ENCODE peak calls at places on chromosomes 1 and 21, in seven cellular contexts. J, H, K, A, O, B and G are unnamed samples. For H3K4me1, the result is how much of the 10 kb centered on the place peaks cover.

GRCh38 chr1:81412954-81413353 is 387.8 kb upstream of the ADGRL2 start:
- DNase-seq in K (no peak), B (no peak), J (no peak), O (no peak), H (no peak), A (no peak), G (no peak)

GRCh38 chr1:214418380-214418779 is 133.0 kb downstream of the PTPN14 start:
- DNase-seq in K (no peak), A (no peak), O (no peak), J (no peak), H (no peak), B (no peak), G (no peak)

GRCh38 chr1:15352122-15352957 is 57.3 kb upstream of the EFHD2 start:
- DNase-seq in J (peak), A (peak), K (no peak), O (no peak), H (no peak), B (peak), G (no peak)

GRCh38 chr1:150575518-150576366 is 3.7 kb downstream of the MCL1 start:
- DNase-seq in H (no peak), A (no peak), B (no peak), K (no peak), J (no peak), O (no peak), G (no peak)

GRCh38 chr1:200729863-200730262 is 8.8 kb upstream of the CAMSAP2 start:
- DNase-seq in K (no peak), J (no peak), O (no peak), B (no peak), H (no peak), A (no peak), G (no peak)

GRCh38 chr21:41638201-41638790 is 128.6 kb downstream of the RIPK4 start:
- DNase-seq in K (no peak), H (no peak), J (no peak), B (no peak), A (no peak), O (no peak), G (no peak)

GRCh38 chr1:169102567-169102966 is 3.9 kb upstream of the ATP1B1 start:
- DNase-seq in K (no peak), H (no peak), A (peak), B (no peak), J (no peak), O (no peak), G (no peak)

GRCh38 chr1:199956005-199956404 is 71.5 kb upstream of the NR5A2 start:
- DNase-seq in H (no peak), K (no peak), B (no peak), O (no peak), J (no peak), A (no peak), G (no peak)

GRCh38 chr1:179087665-179088064 is 5.8 kb downstream of the TOR3A start:
- DNase-seq in A (no peak), K (no peak), J (no peak), O (no peak), H (peak), B (no peak), G (peak)

GRCh38 chr1:180175806-180176205 is 21.1 kb downstream of the QSOX1 start:
- DNase-seq in K (no peak), A (no peak), O (no peak), B (no peak), H (no peak), J (no peak), G (no peak)

GRCh38 chr1:45953934-45954333 is 150.5 kb downstream of the MAST2 start:
- DNase-seq in O (no peak), J (no peak), K (no peak), A (no peak), B (no peak), H (no peak), G (peak)

GRCh38 chr1:154405762-154406571 is 824 bp downstream of the IL6R start:
- DNase-seq in J (no peak), K (peak), O (no peak), H (peak), A (peak), B (peak), G (no peak)

GRCh38 chr21:33267250-33267649 is 1.1 kb downstream of the IL10RB start:
- DNase-seq in H (no peak), O (no peak), J (no peak), A (no peak), K (no peak), B (no peak), G (no peak)

GRCh38 chr1:200963076-200963475 is 60.4 kb downstream of the KIF21B start:
- DNase-seq in O (no peak), J (no peak), H (no peak), B (no peak), K (no peak), A (no peak), G (no peak)

GRCh38 chr1:32728413-32729077 is 26.0 kb upstream of the SYNC start:
- DNase-seq in J (no peak), B (no peak), K (no peak), A (no peak), H (no peak), O (no peak), G (no peak)

GRCh38 chr1:243268751-243269460 is 13.1 kb downstream of the SDCCAG8 start:
- DNase-seq in H (no peak), O (no peak), J (no peak), A (no peak), B (peak), K (no peak), G (no peak)

GRCh38 chr1:56189946-56190920 is 389.1 kb downstream of the PLPP3 start:
- DNase-seq in K (no peak), A (peak), H (no peak), J (peak), O (no peak), B (peak), G (no peak)

GRCh38 chr1:108016451-108016920 is 51.5 kb upstream of the VAV3 start:
- DNase-seq in K (peak), H (no peak), A (no peak), O (no peak), J (no peak), B (peak), G (no peak)

GRCh38 chr21:45588086-45588825 is 46.0 kb upstream of the SLC19A1 start:
- DNase-seq in A (no peak), O (no peak), K (no peak), H (no peak), J (no peak), B (no peak), G (no peak)

GRCh38 chr1:212635141-212635601 is 26.6 kb downstream of the ATF3 start:
- DNase-seq in B (no peak), J (no peak), O (peak), K (no peak), H (no peak), A (no peak), G (peak)

GRCh38 chr1:1137256-1138045 is 21.6 kb upstream of the C1orf159 start:
- DNase-seq in A (no peak), O (no peak), H (no peak), B (no peak), K (no peak), J (no peak), G (no peak)

GRCh38 chr1:88998716-88999115 is 6.3 kb upstream of the KYAT3 start:
- DNase-seq in A (peak), B (peak), H (no peak), O (no peak), K (peak), J (peak), G (peak)

GRCh38 chr1:12296623-12297022 is 66.8 kb downstream of the VPS13D start:
- DNase-seq in O (peak), K (no peak), H (no peak), J (no peak), A (no peak), B (no peak), G (no peak)

GRCh38 chr1:110687244-110687643 is 12.5 kb upstream of the KCNA3 start:
- DNase-seq in K (no peak), B (no peak), O (no peak), J (no peak), A (no peak), H (no peak), G (no peak)

GRCh38 chr1:209742409-209743144 is 13.3 kb upstream of the TRAF3IP3 start:
- DNase-seq in K (no peak), B (no peak), A (no peak), J (no peak), H (no peak), O (no peak), G (no peak)

GRCh38 chr1:232884262-232884661 is 66.1 kb upstream of the NTPCR start:
- DNase-seq in K (no peak), B (no peak), H (no peak), O (no peak), A (no peak), J (no peak), G (no peak)

GRCh38 chr1:202310071-202310725 is 31.5 kb downstream of the UBE2T start:
- DNase-seq in B (no peak), H (no peak), A (no peak), K (no peak), O (no peak), J (no peak), G (no peak)

GRCh38 chr1:109947582-109948284 is 36.8 kb upstream of the AHCYL1 start:
- DNase-seq in O (no peak), B (no peak), K (no peak), H (no peak), A (no peak), J (no peak), G (peak)

GRCh38 chr1:227942021-227942715 is 5.6 kb downstream of the WNT9A start:
- DNase-seq in J (no peak), B (peak), H (no peak), O (no peak), A (no peak), K (peak), G (no peak)

GRCh38 chr1:11887666-11888007 is 28.9 kb upstream of the NPPB start:
- DNase-seq in O (no peak), J (no peak), K (no peak), A (no peak), B (no peak), H (no peak), G (no peak)

GRCh38 chr1:185595835-185596667 is 138.1 kb upstream of the HMCN1 start:
- DNase-seq in H (peak), A (peak), K (peak), J (peak), O (peak), B (peak), G (peak)

GRCh38 chr1:207645632-207646081 is 724 bp downstream of the CR1L start:
- DNase-seq in O (no peak), H (no peak), K (no peak), B (peak), J (no peak), A (no peak), G (no peak)

GRCh38 chr1:95257758-95258157 is 23.7 kb downstream of the RWDD3 start:
- DNase-seq in B (peak), O (no peak), J (peak), K (no peak), H (no peak), A (peak), G (no peak)

GRCh38 chr1:233085566-233085965 is 135.2 kb downstream of the NTPCR start:
- DNase-seq in B (no peak), K (no peak), H (no peak), A (no peak), J (no peak), O (no peak), G (no peak)

GRCh38 chr21:15088483-15088882 is 23.7 kb upstream of the NRIP1 start:
- DNase-seq in B (no peak), J (no peak), O (no peak), K (no peak), A (no peak), H (no peak), G (no peak)

GRCh38 chr1:243946253-243946652 is 96.2 kb upstream of the AKT3 start:
- DNase-seq in A (no peak), K (no peak), H (no peak), J (no peak), O (no peak), B (peak), G (no peak)

GRCh38 chr21:44020551-44020950 is 8.4 kb downstream of the TRAPPC10 start:
- DNase-seq in J (no peak), B (no peak), O (no peak), H (no peak), A (no peak), K (no peak), G (no peak)

GRCh38 chr1:46575300-46575699 is 23.9 kb upstream of the KNCN start:
- DNase-seq in K (no peak), J (no peak), A (no peak), O (no peak), H (no peak), B (no peak), G (no peak)

GRCh38 chr1:70963374-70963773 is 84.2 kb downstream of the PTGER3 start:
- DNase-seq in A (no peak), B (no peak), H (no peak), K (no peak), J (no peak), O (no peak), G (no peak)

DNA sequence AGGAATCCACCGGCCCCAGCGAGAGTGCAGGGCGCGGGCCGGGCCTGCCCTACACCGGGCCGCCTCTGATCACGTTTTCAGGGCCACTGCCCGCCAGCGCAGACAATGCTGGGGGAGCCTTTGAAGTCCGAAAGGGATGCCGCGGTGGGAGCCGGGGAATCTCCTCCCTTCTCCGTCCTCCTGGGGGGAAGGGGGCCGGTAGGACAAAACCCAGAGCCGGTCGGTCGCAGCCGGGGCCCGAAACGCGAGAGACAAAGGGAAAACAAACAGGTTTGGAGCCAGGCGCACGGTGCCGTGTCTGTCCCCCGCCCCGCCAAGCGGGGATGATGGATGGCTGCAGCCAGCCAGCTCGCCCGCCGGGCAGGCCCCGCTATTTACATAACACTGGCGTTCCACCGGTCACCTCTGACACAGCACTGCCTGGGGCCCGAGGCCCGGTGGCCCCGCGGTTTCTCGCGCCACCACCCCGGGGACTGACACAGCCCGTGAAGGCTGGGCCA is 92.0 kb downstream of the CASZ1 start:
- DNase-seq in A (peak), K (no peak), O (no peak), B (no peak), J (no peak), H (peak), G (no peak)
- TF ChIP-seq YY1 in A (peak), K (no peak), O (no peak), B (no peak), J (no peak), H (no peak), G (no peak)

GRCh38 chr1:64243757-64244080 is 40.3 kb downstream of the UBE2U start:
- DNase-seq in O (no peak), J (no peak), A (no peak), H (no peak), B (no peak), K (no peak), G (no peak)
- H3K4me1 ChIP-seq in O (under half), J (under half), A (under half), H (under half), B (under half), K (under half), G (under half)

GRCh38 chr1:173473599-173474011 is 3.5 kb upstream of the PRDX6 start:
- DNase-seq in A (no peak), B (no peak), K (no peak), H (no peak), J (peak), O (no peak), G (no peak)
- TF ChIP-seq YY1 in A (no peak), B (no peak), K (no peak), H (no peak), J (no peak), O (no peak), G (no peak)

DNA sequence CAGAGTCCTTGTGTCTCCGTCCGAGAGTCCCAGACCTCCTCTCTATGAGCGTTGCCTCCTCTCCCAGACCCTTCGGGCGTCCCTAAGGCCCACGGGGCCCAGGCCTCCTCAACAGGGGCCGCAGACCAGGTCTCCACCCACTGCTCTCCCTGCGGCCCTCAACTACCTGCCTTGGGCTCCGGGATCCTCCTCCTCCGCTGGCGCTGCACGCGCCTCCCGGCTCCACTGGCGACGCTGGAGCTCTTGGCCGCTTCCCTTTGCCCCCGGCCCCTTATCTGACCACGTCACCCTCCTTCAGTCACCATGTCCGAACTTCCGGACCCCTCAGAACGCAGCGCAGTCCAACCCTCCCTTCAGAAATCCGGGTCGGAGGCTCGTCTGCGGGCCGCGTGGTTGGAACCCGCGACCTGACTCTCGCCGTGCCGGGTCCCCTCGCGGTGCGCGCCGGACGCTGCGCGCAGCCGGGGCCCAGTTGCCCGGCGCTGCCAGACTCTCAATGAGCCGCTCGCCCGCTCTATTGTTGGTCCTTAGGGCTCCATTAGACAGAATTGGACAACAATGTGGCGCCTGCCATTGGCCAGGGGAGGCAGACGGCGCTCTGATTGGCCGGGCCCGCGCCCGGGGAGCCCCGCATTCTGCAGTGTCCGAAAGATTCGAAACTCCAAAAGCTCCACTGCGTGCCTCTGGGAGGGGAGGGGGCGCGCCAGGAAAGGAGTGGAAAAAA is at the start of gene DMRTA2:
- DNase-seq in A (no peak), O (no peak), K (peak), H (peak), B (no peak), J (no peak), G (no peak)
- H3K4me1 ChIP-seq in A (under half), O (under half), K (under half), H (under half), B (under half), J (under half), G (under half)

DNA sequence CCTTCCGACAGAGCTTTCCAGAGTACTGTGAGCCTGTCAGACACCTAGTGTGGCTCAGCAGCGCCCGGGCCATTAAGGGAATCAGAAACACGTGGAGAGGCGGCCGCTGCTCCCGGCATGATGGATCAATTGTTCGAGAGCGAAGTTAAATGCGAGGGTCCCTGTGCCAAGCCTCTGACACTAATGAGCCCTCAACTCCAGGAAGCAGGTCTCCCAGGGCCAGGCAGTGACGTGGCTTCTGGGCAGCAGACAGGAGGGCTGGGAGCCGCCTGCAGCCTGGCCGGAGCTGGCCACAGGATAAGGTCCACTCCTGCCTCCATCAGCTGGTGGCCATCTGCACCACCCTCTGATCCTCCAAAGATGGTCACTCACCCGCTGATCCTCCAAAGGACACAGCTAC is 67.5 kb upstream of the CLDN14 start:
- DNase-seq in H (no peak), K (no peak), A (no peak), O (no peak), J (no peak), B (no peak), G (no peak)
- TF ChIP-seq YY1 in H (no peak), K (no peak), A (no peak), O (no peak), J (no peak), B (no peak), G (no peak)

GRCh38 chr1:175206687-175207086 is 14.1 kb upstream of the KIAA0040 start:
- DNase-seq in B (no peak), A (no peak), K (no peak), O (no peak), J (no peak), H (no peak), G (no peak)

GRCh38 chr1:175208773-175209492 is 16.4 kb upstream of the KIAA0040 start:
- DNase-seq in O (peak), A (no peak), J (no peak), B (peak), H (no peak), K (no peak), G (no peak)

GRCh38 chr1:175210744-175211143 is 18.2 kb upstream of the KIAA0040 start:
- DNase-seq in K (no peak), A (no peak), J (no peak), B (no peak), H (no peak), O (no peak), G (no peak)

GRCh38 chr1:175209493-175209921 is 16.9 kb upstream of the KIAA0040 start:
- DNase-seq in J (no peak), A (no peak), O (no peak), B (no peak), K (no peak), H (no peak), G (no peak)

GRCh38 chr1:175207971-175208370 is 15.4 kb upstream of the KIAA0040 start:
- DNase-seq in H (no peak), J (no peak), A (no peak), O (no peak), K (no peak), B (no peak), G (no peak)
- H3K4me1 ChIP-seq in H (under half), J (under half), A (under half), O (under half), K (under half), B (under half), G (under half)